ENCODE peak calls at places on chromosomes 3 and 15, in four cellular contexts. K is HL-60, Z is K562, E is GM12878. P is an unnamed sample.

GRCh38 chr15:52020253-52021085 is 1.4 kb downstream of the MAPK6 start:
- DNase-seq in K (no peak), Z (no peak), E (no peak), P (no peak)

GRCh38 chr3:120864541-120864940 is 43.5 kb upstream of the STXBP5L start:
- DNase-seq in K (no peak), Z (no peak), E (no peak), P (no peak)

GRCh38 chr3:190807719-190808375 is 54.6 kb downstream of the GMNC start:
- DNase-seq in K (no peak), Z (no peak), E (no peak), P (no peak)

GRCh38 chr3:152833089-152833488 is 1.8 kb upstream of the P2RY1 start:
- DNase-seq in K (no peak), Z (no peak), E (no peak), P (no peak)

GRCh38 chr3:157088133-157088488 is 71.8 kb downstream of the CCNL1 start:
- DNase-seq in K (no peak), Z (no peak), E (no peak), P (no peak)

GRCh38 chr15:67548532-67548852 is 6.0 kb downstream of the MAP2K5 start:
- DNase-seq in K (no peak), Z (no peak), E (no peak), P (no peak)

GRCh38 chr15:95655089-95655488 is 675.4 kb upstream of the NR2F2 start:
- DNase-seq in K (no peak), Z (no peak), E (no peak), P (no peak)

GRCh38 chr3:119206611-119207511 is 33.5 kb downstream of the UPK1B start:
- DNase-seq in K (no peak), Z (no peak), E (no peak), P (no peak)

GRCh38 chr15:78308422-78309021 is 9.1 kb upstream of the SKIC8 start:
- DNase-seq in K (peak; percentile 32), Z (peak; percentile 68), E (no peak), P (peak; percentile 47)

GRCh38 chr3:7576506-7576905 is 715.6 kb downstream of the GRM7 start:
- DNase-seq in K (no peak), Z (no peak), E (no peak), P (no peak)

GRCh38 chr3:13194285-13195209 is 121.3 kb upstream of the IQSEC1 start:
- DNase-seq in K (no peak), Z (no peak), E (no peak), P (no peak)

GRCh38 chr15:25787381-25787780 is 75.7 kb downstream of the ATP10A start:
- DNase-seq in K (no peak), Z (no peak), E (no peak), P (no peak)

GRCh38 chr3:44966795-44967278 is 9.1 kb downstream of the ZDHHC3 start:
- DNase-seq in K (peak; percentile 84), Z (peak; percentile 81), E (no peak), P (no peak)

GRCh38 chr3:169760479-169760878 is 4.4 kb downstream of the TERC start:
- DNase-seq in K (no peak), Z (peak; percentile 18), E (no peak), P (no peak)

GRCh38 chr15:53197426-53197839 is 407.3 kb upstream of the ONECUT1 start:
- DNase-seq in K (peak; percentile 17), Z (peak; percentile 61), E (no peak), P (peak; percentile 38)

GRCh38 chr3:187719628-187720336 is 17.4 kb upstream of the RTP2 start:
- DNase-seq in K (no peak), Z (no peak), E (no peak), P (no peak)

GRCh38 chr3:12115846-12116245 is 42.9 kb downstream of the TIMP4 start:
- DNase-seq in K (no peak), Z (no peak), E (no peak), P (no peak)

GRCh38 chr3:153355559-153355958 is 193.5 kb downstream of the RAP2B start:
- DNase-seq in K (no peak), Z (no peak), E (no peak), P (no peak)

GRCh38 chr3:3827111-3827510 is 27.9 kb downstream of the LRRN1 start:
- DNase-seq in K (no peak), Z (no peak), E (no peak), P (no peak)

GRCh38 chr15:58386081-58386480 is 45.7 kb upstream of the LIPC start:
- DNase-seq in K (no peak), Z (no peak), E (no peak), P (no peak)

GRCh38 chr15:57259511-57260143 is 116.7 kb upstream of the CGNL1 start:
- DNase-seq in K (no peak), Z (no peak), E (peak; percentile 13), P (no peak)

DNA sequence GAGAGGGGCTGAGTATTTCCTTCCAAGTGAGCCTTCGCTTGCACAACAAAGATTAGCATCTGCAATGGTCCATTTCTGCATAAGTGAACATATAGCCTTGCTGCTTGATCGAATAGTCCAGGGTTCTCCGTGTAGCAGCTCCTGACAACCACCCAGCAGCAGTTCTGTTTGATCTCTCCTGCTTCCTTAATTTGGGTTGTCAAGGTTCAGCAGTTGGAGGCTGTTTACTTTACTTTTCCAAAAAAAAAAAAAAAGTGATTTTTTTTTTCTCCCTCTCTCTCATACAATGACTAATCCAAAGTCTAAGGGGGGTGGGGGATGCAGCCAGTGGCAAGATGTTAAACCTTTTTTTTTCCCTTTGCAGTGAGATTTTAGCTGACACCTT is 3.6 kb downstream of the FOXP1 start:
- DNase-seq in K (peak; percentile 59), Z (no peak), E (no peak), P (no peak)
- TF ChIP-seq SPI1 in K (no peak), Z (no peak), E (no peak), P (no peak)

GRCh38 chr15:85351965-85352364 is 28.4 kb upstream of the AKAP13 start:
- DNase-seq in K (no peak), Z (no peak), E (no peak), P (no peak)
- TF ChIP-seq SPI1 in K (no peak), Z (no peak), E (no peak), P (no peak)

GRCh38 chr15:73284073-73284472 is 84.7 kb downstream of the HCN4 start:
- DNase-seq in K (no peak), Z (no peak), E (no peak), P (no peak)
- TF ChIP-seq SPI1 in K (no peak), Z (no peak), E (no peak), P (no peak)

DNA sequence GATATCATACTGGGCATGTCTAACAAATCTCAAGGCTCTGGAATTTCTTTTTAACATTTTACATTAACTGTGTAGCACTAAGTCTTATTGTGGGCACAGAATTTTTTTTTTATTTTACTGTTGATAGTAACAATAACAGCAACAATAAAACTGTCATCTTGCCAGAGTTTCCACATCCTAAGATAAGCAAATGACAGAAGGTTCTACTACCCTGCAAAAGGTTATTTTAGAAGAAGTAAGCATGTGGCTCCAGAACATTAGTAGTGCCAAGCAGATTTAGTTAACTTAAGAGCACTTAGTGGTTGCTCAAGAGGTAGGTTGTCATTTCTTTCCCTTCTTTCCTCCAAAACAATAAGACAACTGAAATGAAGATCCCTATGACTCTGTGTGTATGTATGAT is 743.0 kb upstream of the CBLB start:
- DNase-seq in K (no peak), Z (no peak), E (no peak), P (no peak)
- TF ChIP-seq SPI1 in K (no peak), Z (no peak), E (no peak), P (no peak)

DNA sequence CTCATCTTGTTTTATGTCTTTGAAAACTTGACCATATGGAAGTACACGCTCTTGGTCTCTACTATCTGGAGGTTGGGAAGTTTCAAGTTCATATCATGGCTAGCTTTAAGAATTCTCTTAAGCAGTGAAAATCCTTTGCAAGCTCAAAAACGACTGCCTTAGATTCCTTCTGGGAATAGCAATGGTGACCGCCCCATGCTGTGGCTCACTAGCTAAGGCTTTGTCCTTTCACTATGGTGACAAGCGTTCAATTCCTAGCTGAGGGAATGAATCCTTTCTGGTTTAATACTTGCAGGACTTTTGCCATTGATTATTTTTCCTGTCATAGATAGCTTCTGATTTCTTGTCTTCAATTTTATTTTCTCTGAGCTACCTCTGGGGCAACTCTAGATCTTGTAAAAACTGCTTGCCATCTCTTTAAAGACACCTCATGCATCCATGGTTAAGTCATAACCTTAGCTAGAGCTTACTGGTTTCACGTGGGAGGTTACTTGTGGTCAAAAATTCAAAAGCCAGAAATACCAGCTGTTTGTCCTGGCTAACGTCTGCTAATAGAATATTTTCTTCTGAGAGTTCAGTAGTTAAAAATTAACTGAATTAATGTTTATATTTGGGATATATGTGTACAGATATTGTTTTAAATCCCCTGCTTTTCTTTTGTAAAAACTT is 673.4 kb upstream of the CBLB start:
- DNase-seq in K (no peak), Z (no peak), E (no peak), P (no peak)
- TF ChIP-seq SPI1 in K (no peak), Z (no peak), E (no peak), P (no peak)

GRCh38 chr3:127675651-127676391 is 3.1 kb downstream of the ABTB1 start:
- DNase-seq in K (no peak), Z (no peak), E (no peak), P (no peak)

GRCh38 chr3:127674793-127675189 is 2.0 kb downstream of the ABTB1 start:
- DNase-seq in K (no peak), Z (no peak), E (no peak), P (no peak)

GRCh38 chr3:127673191-127674098 is 693 bp downstream of the ABTB1 start:
- DNase-seq in K (no peak), Z (peak; percentile 52), E (no peak), P (peak; percentile 52)

GRCh38 chr3:127672429-127673190 is at the start of gene ABTB1:
- DNase-seq in K (peak; percentile 69), Z (peak; percentile 90), E (no peak), P (peak; percentile 97)

DNA sequence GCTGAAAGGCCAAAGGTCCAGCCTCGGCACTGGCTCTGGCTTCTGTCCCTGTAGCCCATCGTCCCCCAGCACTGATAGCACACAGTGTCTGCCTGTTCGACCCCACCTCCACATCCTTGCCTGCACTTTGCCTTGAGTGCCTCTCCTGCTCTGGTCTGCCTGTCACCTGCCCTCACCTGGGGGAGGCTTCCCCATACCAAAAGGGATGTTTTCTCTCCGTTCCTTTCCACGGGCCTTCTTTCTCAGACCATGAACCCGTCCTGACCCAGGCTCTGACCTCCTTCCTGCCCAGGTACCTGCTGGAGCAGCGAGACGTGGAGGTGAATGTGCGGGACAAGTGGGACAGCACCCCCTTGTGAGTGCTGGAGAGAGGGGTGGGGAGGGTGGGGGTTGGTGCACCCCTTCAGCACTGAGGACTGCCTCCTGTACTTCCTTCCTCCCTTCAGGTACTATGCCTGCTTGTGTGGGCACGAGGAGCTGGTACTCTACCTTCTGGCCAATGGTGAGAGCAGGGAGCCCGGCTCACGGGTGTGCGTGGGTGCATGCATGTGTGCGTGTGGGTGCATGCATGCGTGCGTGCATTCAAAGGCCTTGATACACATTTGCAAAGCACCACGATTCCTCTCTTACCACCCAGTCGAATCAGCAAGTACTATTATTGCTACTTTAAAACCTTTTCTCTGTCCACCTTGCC is 1.5 kb downstream of the ABTB1 start:
- DNase-seq in K (no peak), Z (no peak), E (no peak), P (no peak)
- TF ChIP-seq SPI1 in K (no peak), Z (no peak), E (no peak), P (no peak)

P was measured in GM12891.